ENCODE peak calls at places on chromosomes 3 and 15, in five cellular contexts. One of them, this sample, is unnamed.

GRCh38 chr15:96171842-96172241 is 158.7 kb upstream of the NR2F2 start:
- DNase-seq in OCI-LY7: no peak
- DNase-seq in foreskin fibroblast: no peak
- DNase-seq in body of pancreas: peak; percentile 22
- DNase-seq in AG09309: no peak
- DNase-seq in this sample: no peak

GRCh38 chr3:44960387-44961026 is 15.5 kb downstream of the ZDHHC3 start:
- DNase-seq in OCI-LY7: no peak
- DNase-seq in foreskin fibroblast: peak; percentile 83
- DNase-seq in body of pancreas: no peak
- DNase-seq in AG09309: no peak
- DNase-seq in this sample: no peak

GRCh38 chr3:115099115-115099884 is 47.8 kb downstream of the ZBTB20 start:
- DNase-seq in OCI-LY7: no peak
- DNase-seq in foreskin fibroblast: peak; percentile 23
- DNase-seq in body of pancreas: peak; percentile 31
- DNase-seq in AG09309: no peak
- DNase-seq in this sample: no peak

GRCh38 chr15:72203507-72203837 is 5.9 kb upstream of the GRAMD2A start:
- DNase-seq in OCI-LY7: no peak
- DNase-seq in foreskin fibroblast: peak; percentile 95
- DNase-seq in body of pancreas: peak; percentile 55
- DNase-seq in AG09309: peak; percentile 76
- DNase-seq in this sample: no peak

GRCh38 chr3:135093121-135093520 is 298.1 kb downstream of the EPHB1 start:
- DNase-seq in OCI-LY7: no peak
- DNase-seq in foreskin fibroblast: no peak
- DNase-seq in body of pancreas: no peak
- DNase-seq in AG09309: no peak
- DNase-seq in this sample: no peak

GRCh38 chr3:50612234-50612972 is 829 bp upstream of the CISH start:
- DNase-seq in OCI-LY7: no peak
- DNase-seq in foreskin fibroblast: no peak
- DNase-seq in body of pancreas: no peak
- DNase-seq in AG09309: no peak
- DNase-seq in this sample: peak; percentile 35

GRCh38 chr15:32844118-32844711 is 126.4 kb downstream of the GREM1 start:
- DNase-seq in OCI-LY7: peak; percentile 61
- DNase-seq in foreskin fibroblast: peak; percentile 68
- DNase-seq in body of pancreas: no peak
- DNase-seq in AG09309: no peak
- DNase-seq in this sample: peak; percentile 10

GRCh38 chr3:127781411-127782001 is 40.8 kb downstream of the MGLL start:
- DNase-seq in OCI-LY7: no peak
- DNase-seq in foreskin fibroblast: peak; percentile 82
- DNase-seq in body of pancreas: no peak
- DNase-seq in AG09309: peak; percentile 79
- DNase-seq in this sample: no peak

GRCh38 chr3:127639173-127640030 is 10.4 kb downstream of the PODXL2 start:
- DNase-seq in OCI-LY7: no peak
- DNase-seq in foreskin fibroblast: peak; percentile 80
- DNase-seq in body of pancreas: no peak
- DNase-seq in AG09309: no peak
- DNase-seq in this sample: no peak

GRCh38 chr3:36489679-36490420 is 109.5 kb downstream of the STAC start:
- DNase-seq in OCI-LY7: no peak
- DNase-seq in foreskin fibroblast: no peak
- DNase-seq in body of pancreas: no peak
- DNase-seq in AG09309: no peak
- DNase-seq in this sample: no peak

GRCh38 chr3:166274342-166274741 is 437.1 kb upstream of the BCHE start:
- DNase-seq in OCI-LY7: no peak
- DNase-seq in foreskin fibroblast: peak; percentile 1
- DNase-seq in body of pancreas: no peak
- DNase-seq in AG09309: no peak
- DNase-seq in this sample: no peak

GRCh38 chr3:57078366-57079220 is 18.1 kb downstream of the SPATA12 start:
- DNase-seq in OCI-LY7: peak; percentile 84
- DNase-seq in foreskin fibroblast: peak; percentile 64
- DNase-seq in body of pancreas: peak; percentile 60
- DNase-seq in AG09309: peak; percentile 5
- DNase-seq in this sample: peak; percentile 53

GRCh38 chr15:38536201-38536676 is 28.4 kb downstream of the RASGRP1 start:
- DNase-seq in OCI-LY7: no peak
- DNase-seq in foreskin fibroblast: peak; percentile 24
- DNase-seq in body of pancreas: peak; percentile 37
- DNase-seq in AG09309: peak; percentile 92
- DNase-seq in this sample: no peak

GRCh38 chr3:189322339-189322738 is 150.6 kb downstream of the TPRG1 start:
- DNase-seq in OCI-LY7: no peak
- DNase-seq in foreskin fibroblast: no peak
- DNase-seq in body of pancreas: no peak
- DNase-seq in AG09309: no peak
- DNase-seq in this sample: no peak

GRCh38 chr3:66705071-66705470 is 204.2 kb upstream of the LRIG1 start:
- DNase-seq in OCI-LY7: no peak
- DNase-seq in foreskin fibroblast: no peak
- DNase-seq in body of pancreas: no peak
- DNase-seq in AG09309: no peak
- DNase-seq in this sample: no peak

GRCh38 chr3:30401971-30402370 is 204.4 kb upstream of the TGFBR2 start:
- DNase-seq in OCI-LY7: no peak
- DNase-seq in foreskin fibroblast: peak; percentile 92
- DNase-seq in body of pancreas: no peak
- DNase-seq in AG09309: peak; percentile 16
- DNase-seq in this sample: no peak

GRCh38 chr3:193563999-193564398 is 9.3 kb upstream of the ATP13A4 start:
- DNase-seq in OCI-LY7: peak; percentile 8
- DNase-seq in foreskin fibroblast: peak; percentile 6
- DNase-seq in body of pancreas: peak; percentile 73
- DNase-seq in AG09309: no peak
- DNase-seq in this sample: peak; percentile 28

GRCh38 chr3:135898774-135899173 is 66.8 kb upstream of the PPP2R3A start:
- DNase-seq in OCI-LY7: no peak
- DNase-seq in foreskin fibroblast: no peak
- DNase-seq in body of pancreas: no peak
- DNase-seq in AG09309: no peak
- DNase-seq in this sample: no peak

GRCh38 chr3:127104586-127104985 is 88.3 kb upstream of the PRR23E start:
- DNase-seq in OCI-LY7: no peak
- DNase-seq in foreskin fibroblast: no peak
- DNase-seq in body of pancreas: no peak
- DNase-seq in AG09309: no peak
- DNase-seq in this sample: no peak

GRCh38 chr3:107598926-107599754 is 76.4 kb downstream of the BBX start:
- DNase-seq in OCI-LY7: peak; percentile 68
- DNase-seq in foreskin fibroblast: peak; percentile 70
- DNase-seq in body of pancreas: peak; percentile 40
- DNase-seq in AG09309: no peak
- DNase-seq in this sample: peak; percentile 64

GRCh38 chr3:171345112-171345843 is 114.9 kb downstream of the TNIK start:
- DNase-seq in OCI-LY7: no peak
- DNase-seq in foreskin fibroblast: no peak
- DNase-seq in body of pancreas: no peak
- DNase-seq in AG09309: no peak
- DNase-seq in this sample: no peak

GRCh38 chr3:142609136-142609535 is 12.9 kb downstream of the PLS1 start:
- DNase-seq in OCI-LY7: no peak
- DNase-seq in foreskin fibroblast: no peak
- DNase-seq in body of pancreas: no peak
- DNase-seq in AG09309: no peak
- DNase-seq in this sample: no peak

GRCh38 chr3:14428087-14429067 is 26.0 kb downstream of the SLC6A6 start:
- DNase-seq in OCI-LY7: peak; percentile 42
- DNase-seq in foreskin fibroblast: peak; percentile 87
- DNase-seq in body of pancreas: no peak
- DNase-seq in AG09309: no peak
- DNase-seq in this sample: no peak

GRCh38 chr3:184016820-184017671 is 638 bp downstream of the ABCC5 start:
- DNase-seq in OCI-LY7: peak; percentile 71
- DNase-seq in foreskin fibroblast: peak; percentile 86
- DNase-seq in body of pancreas: peak; percentile 65
- DNase-seq in AG09309: no peak
- DNase-seq in this sample: peak; percentile 62

GRCh38 chr15:78037779-78038305 is 39.7 kb downstream of the TBC1D2B start:
- DNase-seq in OCI-LY7: no peak
- DNase-seq in foreskin fibroblast: no peak
- DNase-seq in body of pancreas: no peak
- DNase-seq in AG09309: no peak
- DNase-seq in this sample: no peak

GRCh38 chr3:14234197-14235002 is 55.8 kb downstream of the LSM3 start:
- DNase-seq in OCI-LY7: no peak
- DNase-seq in foreskin fibroblast: peak; percentile 63
- DNase-seq in body of pancreas: no peak
- DNase-seq in AG09309: no peak
- DNase-seq in this sample: no peak

GRCh38 chr3:194269610-194270145 is 81.5 kb downstream of the CPN2 start:
- DNase-seq in OCI-LY7: no peak
- DNase-seq in foreskin fibroblast: no peak
- DNase-seq in body of pancreas: peak; percentile 56
- DNase-seq in AG09309: no peak
- DNase-seq in this sample: no peak

GRCh38 chr3:196629234-196629633 is 10.3 kb upstream of the NRROS start:
- DNase-seq in OCI-LY7: no peak
- DNase-seq in foreskin fibroblast: no peak
- DNase-seq in body of pancreas: no peak
- DNase-seq in AG09309: no peak
- DNase-seq in this sample: no peak

GRCh38 chr3:66423791-66424190 is 77.0 kb downstream of the LRIG1 start:
- DNase-seq in OCI-LY7: no peak
- DNase-seq in foreskin fibroblast: peak; percentile 85
- DNase-seq in body of pancreas: no peak
- DNase-seq in AG09309: peak; percentile 71
- DNase-seq in this sample: no peak

GRCh38 chr3:110738531-110738930 is 333.1 kb upstream of the NECTIN3 start:
- DNase-seq in OCI-LY7: no peak
- DNase-seq in foreskin fibroblast: peak; percentile 48
- DNase-seq in body of pancreas: no peak
- DNase-seq in AG09309: no peak
- DNase-seq in this sample: no peak

GRCh38 chr3:10010546-10011465 is 15.4 kb upstream of the FANCD2 start:
- DNase-seq in OCI-LY7: peak; percentile 73
- DNase-seq in foreskin fibroblast: peak; percentile 97
- DNase-seq in body of pancreas: peak; percentile 99
- DNase-seq in AG09309: no peak
- DNase-seq in this sample: peak; percentile 97

GRCh38 chr15:63502137-63502801 is 2.1 kb upstream of the USP3 start:
- DNase-seq in OCI-LY7: no peak
- DNase-seq in foreskin fibroblast: peak; percentile 42
- DNase-seq in body of pancreas: peak; percentile 56
- DNase-seq in AG09309: no peak
- DNase-seq in this sample: no peak

GRCh38 chr15:63500265-63501250 is 3.8 kb upstream of the USP3 start:
- DNase-seq in OCI-LY7: peak; percentile 53
- DNase-seq in foreskin fibroblast: no peak
- DNase-seq in body of pancreas: peak; percentile 73
- DNase-seq in AG09309: no peak
- DNase-seq in this sample: no peak

GRCh38 chr15:63502843-63503738 is 1.3 kb upstream of the USP3 start:
- DNase-seq in OCI-LY7: peak; percentile 85
- DNase-seq in foreskin fibroblast: peak; percentile 95
- DNase-seq in body of pancreas: peak; percentile 96
- DNase-seq in AG09309: peak; percentile 93
- DNase-seq in this sample: peak; percentile 93

GRCh38 chr15:63499611-63500010 is 4.8 kb upstream of the USP3 start:
- DNase-seq in OCI-LY7: no peak
- DNase-seq in foreskin fibroblast: no peak
- DNase-seq in body of pancreas: no peak
- DNase-seq in AG09309: no peak
- DNase-seq in this sample: no peak

GRCh38 chr15:63501256-63502089 is 2.9 kb upstream of the USP3 start:
- DNase-seq in OCI-LY7: peak; percentile 31
- DNase-seq in foreskin fibroblast: peak; percentile 97
- DNase-seq in body of pancreas: peak; percentile 83
- DNase-seq in AG09309: peak; percentile 85
- DNase-seq in this sample: no peak
- H3K4me3 ChIP-seq in OCI-LY7: peak overlapping the region; percentile 72
- H3K4me3 ChIP-seq in foreskin fibroblast: peak overlapping the region; percentile 21
- H3K4me3 ChIP-seq in body of pancreas: no peak overlapping the region
- H3K4me3 ChIP-seq in AG09309: peak overlapping the region; percentile 24
- H3K4me3 ChIP-seq in this sample: no peak overlapping the region

DNA sequence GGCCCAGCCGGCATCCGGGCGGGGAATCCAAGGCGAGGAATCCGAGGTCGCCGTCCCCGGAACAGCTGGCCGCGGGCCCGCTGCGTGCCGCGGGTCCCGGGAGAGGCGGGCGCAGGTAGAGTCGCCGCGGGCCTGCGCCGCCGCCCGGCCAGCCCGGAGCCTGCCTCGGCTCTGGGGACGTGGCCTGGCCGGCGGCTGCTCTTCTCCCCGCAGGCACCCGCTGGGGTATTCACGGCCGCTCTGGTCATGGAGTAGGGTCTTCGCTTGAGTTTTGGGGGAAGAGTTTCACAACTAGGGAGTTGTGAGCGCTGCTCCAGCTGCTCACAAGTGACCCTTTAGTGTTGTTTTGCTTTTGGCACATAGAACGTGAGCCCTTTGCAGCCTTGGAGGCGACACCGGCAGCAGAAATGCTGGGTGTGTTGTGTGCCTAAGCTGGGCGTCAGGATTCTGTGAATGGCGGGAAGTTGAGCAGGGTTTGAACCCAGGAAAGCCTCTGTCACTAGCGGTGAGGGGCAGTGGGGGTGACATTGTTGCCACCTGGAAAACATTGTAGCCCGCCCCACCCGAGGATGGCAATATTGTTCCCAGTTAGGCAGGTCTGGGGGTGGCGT is 4.0 kb downstream of the TRIM71 start:
- DNase-seq in OCI-LY7: no peak
- DNase-seq in foreskin fibroblast: no peak
- DNase-seq in body of pancreas: peak; percentile 51
- DNase-seq in AG09309: no peak
- DNase-seq in this sample: no peak
- TF ChIP-seq CTCF in OCI-LY7: no peak
- TF ChIP-seq CTCF in foreskin fibroblast: no peak
- TF ChIP-seq CTCF in body of pancreas: no peak
- TF ChIP-seq CTCF in AG09309: no peak
- TF ChIP-seq CTCF in this sample: no peak

GRCh38 chr3:109337393-109337792 is at the start of gene DPPA4:
- DNase-seq in OCI-LY7: no peak
- DNase-seq in foreskin fibroblast: no peak
- DNase-seq in body of pancreas: no peak
- DNase-seq in AG09309: no peak
- DNase-seq in this sample: no peak
- H3K4me3 ChIP-seq in OCI-LY7: no peak within 1 kb of the TSS
- H3K4me3 ChIP-seq in foreskin fibroblast: peak within 1 kb of the TSS; percentile 26
- H3K4me3 ChIP-seq in body of pancreas: no peak within 1 kb of the TSS
- H3K4me3 ChIP-seq in AG09309: peak within 1 kb of the TSS; percentile 16
- H3K4me3 ChIP-seq in this sample: no peak within 1 kb of the TSS

DNA sequence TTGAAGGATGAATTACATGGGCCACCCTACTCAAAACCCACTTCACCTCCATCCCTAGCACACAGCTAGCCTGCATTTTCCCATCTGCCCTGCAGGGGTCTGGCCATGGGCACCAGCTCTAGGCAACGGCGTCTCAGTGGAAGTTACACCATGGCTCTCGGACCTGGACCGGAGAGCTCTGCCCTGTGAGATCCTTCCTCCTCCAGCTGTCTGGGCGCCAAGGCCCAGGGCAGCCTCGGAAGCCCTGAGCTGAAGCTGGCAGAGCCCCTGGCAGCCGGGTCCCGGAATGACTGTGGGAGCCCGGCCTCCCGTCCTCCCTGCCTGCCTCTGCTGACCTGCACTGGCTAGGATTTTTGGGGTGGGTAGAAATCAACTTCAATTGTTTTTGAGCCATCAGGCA is 98.9 kb downstream of the CHSY1 start:
- DNase-seq in OCI-LY7: no peak
- DNase-seq in foreskin fibroblast: no peak
- DNase-seq in body of pancreas: no peak
- DNase-seq in AG09309: no peak
- DNase-seq in this sample: peak; percentile 49
- TF ChIP-seq CTCF in OCI-LY7: peak; percentile 66
- TF ChIP-seq CTCF in foreskin fibroblast: peak; percentile 11
- TF ChIP-seq CTCF in body of pancreas: no peak
- TF ChIP-seq CTCF in AG09309: peak; percentile 42
- TF ChIP-seq CTCF in this sample: peak; percentile 74